ENCODE peak calls at places on chromosome 22, in eight cellular contexts. O is upper lobe of left lung; Z is aorta; P is tibial artery; V is H9; D is heart left ventricle; X is psoas muscle; T is CD4-positive, alpha-beta T cell. U is an unnamed sample.

GRCh38 chr22:30453731-30454510 is 17.9 kb downstream of the SEC14L3 start:
- DNase-seq in Z (no peak), T (no peak), P (no peak), D (no peak), V (no peak), X (no peak), O (peak), U (no peak)

GRCh38 chr22:44932493-44932892 is 77.3 kb downstream of the PHF21B start:
- DNase-seq in V (no peak), D (no peak), T (no peak), X (peak), O (no peak), P (no peak), Z (no peak), U (no peak)

GRCh38 chr22:36379593-36380361 is 8.0 kb downstream of the MYH9 start:
- DNase-seq in P (peak), V (no peak), Z (peak), D (no peak), O (no peak), T (peak), X (no peak), U (no peak)

GRCh38 chr22:17085277-17086091 is 684 bp downstream of the IL17RA start:
- DNase-seq in Z (no peak), D (peak), V (no peak), X (peak), T (peak), O (peak), P (peak), U (peak)

GRCh38 chr22:40517631-40518030 is 118.9 kb downstream of the MRTFA start:
- DNase-seq in V (no peak), O (no peak), T (no peak), Z (no peak), D (no peak), P (no peak), X (no peak), U (no peak)

GRCh38 chr22:30920407-30920806 is 48.2 kb downstream of the MORC2 start:
- DNase-seq in X (peak), V (peak), P (peak), T (peak), O (peak), D (peak), Z (peak), U (peak)

GRCh38 chr22:44957267-44957905 is 52.4 kb downstream of the PHF21B start:
- DNase-seq in D (no peak), O (no peak), V (peak), P (no peak), T (no peak), Z (no peak), X (no peak), U (no peak)

GRCh38 chr22:28570697-28571373 is 108.8 kb downstream of the TTC28 start:
- DNase-seq in V (no peak), O (no peak), X (no peak), Z (no peak), P (no peak), D (no peak), T (no peak), U (no peak)

GRCh38 chr22:46056169-46057041 is 79.4 kb upstream of the WNT7B start:
- DNase-seq in V (no peak), Z (peak), O (peak), D (peak), X (peak), T (no peak), P (peak), U (peak)

GRCh38 chr22:37259540-37260029 is 15.5 kb upstream of the RAC2 start:
- DNase-seq in X (no peak), D (no peak), T (no peak), P (no peak), Z (peak), V (peak), O (no peak), U (no peak)

GRCh38 chr22:45945621-45946020 is 31.3 kb downstream of the WNT7B start:
- DNase-seq in O (no peak), Z (no peak), D (no peak), V (no peak), P (no peak), T (no peak), X (no peak), U (no peak)

GRCh38 chr22:43110444-43110926 is at the start of gene BIK:
- DNase-seq in Z (peak), T (peak), O (peak), X (no peak), P (peak), D (peak), V (peak), U (peak)

GRCh38 chr22:32967285-32968101 is 90.7 kb downstream of the SYN3 start:
- DNase-seq in D (no peak), V (no peak), X (no peak), P (no peak), T (no peak), O (no peak), Z (no peak), U (no peak)

GRCh38 chr22:36544107-36544620 is 15.2 kb upstream of the EIF3D start:
- DNase-seq in T (no peak), P (no peak), V (no peak), O (no peak), D (no peak), X (no peak), Z (no peak), U (no peak)

GRCh38 chr22:43859176-43859575 is 3.1 kb downstream of the SULT4A1 start:
- DNase-seq in V (no peak), T (no peak), Z (no peak), O (no peak), P (no peak), D (no peak), X (peak), U (no peak)

GRCh38 chr22:37059876-37060449 is 8.4 kb downstream of the KCTD17 start:
- DNase-seq in T (no peak), P (no peak), D (no peak), O (no peak), X (no peak), Z (no peak), V (no peak), U (no peak)

DNA sequence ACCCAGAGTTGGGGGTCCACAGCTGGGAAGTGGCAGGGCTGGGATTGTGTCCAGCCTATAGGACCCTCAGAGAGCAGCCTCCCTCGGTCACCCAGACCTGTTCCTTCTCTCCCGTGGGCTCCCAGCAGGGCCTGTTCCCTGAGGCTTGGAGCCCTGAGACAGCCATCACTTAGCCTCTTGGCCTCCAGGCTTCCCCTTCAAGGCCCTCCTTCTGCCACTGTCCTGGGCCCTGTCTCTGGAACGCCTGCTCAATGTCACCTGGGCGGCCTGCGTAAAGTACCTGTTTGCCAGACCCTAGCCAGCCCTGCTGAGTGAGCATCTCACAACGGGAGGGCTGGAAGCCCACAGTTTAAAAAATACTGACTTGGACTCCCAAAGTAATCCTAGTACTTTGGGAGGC is 6.5 kb downstream of the MGAT3 start:
- DNase-seq in D (no peak), P (no peak), T (no peak), V (no peak), X (no peak), Z (no peak), O (no peak), U (no peak)
- H3K27ac ChIP-seq in D (peak), P (no peak), T (no peak), V (no peak), X (peak), Z (no peak), O (peak), U (peak)

GRCh38 chr22:23837911-23838685 is 708 bp downstream of the DERL3 start:
- DNase-seq in T (no peak), D (no peak), Z (peak), X (peak), O (no peak), V (peak), P (no peak), U (no peak)
- H3K27ac ChIP-seq in T (no peak), D (peak), Z (no peak), X (peak), O (peak), V (no peak), P (peak), U (peak)

GRCh38 chr22:25110846-25111578 is 88.6 kb upstream of the CRYBB3 start:
- DNase-seq in T (peak), O (peak), V (peak), Z (peak), X (peak), D (peak), P (peak), U (peak)
- H3K27ac ChIP-seq in T (no peak), O (peak), V (no peak), Z (peak), X (peak), D (peak), P (peak), U (peak)

GRCh38 chr22:47627561-47628253 is 865.3 kb downstream of the TBC1D22A start:
- DNase-seq in P (no peak), V (no peak), T (no peak), X (no peak), D (no peak), O (no peak), Z (no peak), U (no peak)
- H3K27ac ChIP-seq in P (no peak), V (no peak), T (no peak), X (no peak), D (no peak), O (no peak), Z (no peak), U (no peak)